ENCODE peak calls at places on chromosomes 13 and 19, in ten cellular contexts. One of them, this sample, is unnamed. For H3K9me3, the result is how much of the 10 kb centered on the place peaks cover.

GRCh38 chr13:111577956-111578595 is 257.6 kb downstream of the TEX29 start:
- DNase-seq in CD8-positive, alpha-beta T cell: no peak
- DNase-seq in CD8-positive, alpha-beta memory T cell: no peak
- DNase-seq in H9: no peak
- DNase-seq in H1: no peak
- DNase-seq in uterus: no peak
- DNase-seq in CD4-positive, CD25-positive, alpha-beta regulatory T cell: no peak
- DNase-seq in CD4-positive, alpha-beta T cell: no peak
- DNase-seq in left ventricle myocardium inferior: no peak
- DNase-seq in gastrocnemius medialis: no peak
- DNase-seq in this sample: no peak

GRCh38 chr13:50800091-50800739 is 43.3 kb downstream of the DLEU7 start:
- DNase-seq in CD8-positive, alpha-beta T cell: no peak
- DNase-seq in CD8-positive, alpha-beta memory T cell: no peak
- DNase-seq in H9: no peak
- DNase-seq in H1: no peak
- DNase-seq in uterus: no peak
- DNase-seq in CD4-positive, CD25-positive, alpha-beta regulatory T cell: no peak
- DNase-seq in CD4-positive, alpha-beta T cell: no peak
- DNase-seq in left ventricle myocardium inferior: no peak
- DNase-seq in gastrocnemius medialis: no peak
- DNase-seq in this sample: no peak

GRCh38 chr13:31890946-31891345 is 140.6 kb upstream of the FRY start:
- DNase-seq in CD8-positive, alpha-beta T cell: no peak
- DNase-seq in CD8-positive, alpha-beta memory T cell: no peak
- DNase-seq in H9: no peak
- DNase-seq in H1: no peak
- DNase-seq in uterus: no peak
- DNase-seq in CD4-positive, CD25-positive, alpha-beta regulatory T cell: no peak
- DNase-seq in CD4-positive, alpha-beta T cell: no peak
- DNase-seq in left ventricle myocardium inferior: no peak
- DNase-seq in gastrocnemius medialis: no peak
- DNase-seq in this sample: no peak

GRCh38 chr13:30108913-30109237 is 198.5 kb downstream of the KATNAL1 start:
- DNase-seq in CD8-positive, alpha-beta T cell: no peak
- DNase-seq in CD8-positive, alpha-beta memory T cell: no peak
- DNase-seq in H9: no peak
- DNase-seq in H1: no peak
- DNase-seq in uterus: no peak
- DNase-seq in CD4-positive, CD25-positive, alpha-beta regulatory T cell: no peak
- DNase-seq in CD4-positive, alpha-beta T cell: no peak
- DNase-seq in left ventricle myocardium inferior: no peak
- DNase-seq in gastrocnemius medialis: no peak
- DNase-seq in this sample: peak

GRCh38 chr13:114088863-114089262 is 43.6 kb downstream of the RASA3 start:
- DNase-seq in CD8-positive, alpha-beta T cell: no peak
- DNase-seq in CD8-positive, alpha-beta memory T cell: no peak
- DNase-seq in H9: no peak
- DNase-seq in H1: no peak
- DNase-seq in uterus: no peak
- DNase-seq in CD4-positive, CD25-positive, alpha-beta regulatory T cell: no peak
- DNase-seq in CD4-positive, alpha-beta T cell: no peak
- DNase-seq in left ventricle myocardium inferior: no peak
- DNase-seq in gastrocnemius medialis: no peak
- DNase-seq in this sample: no peak

GRCh38 chr13:34155931-34156607 is 338.1 kb downstream of the RFC3 start:
- DNase-seq in CD8-positive, alpha-beta T cell: no peak
- DNase-seq in CD8-positive, alpha-beta memory T cell: no peak
- DNase-seq in H9: no peak
- DNase-seq in H1: no peak
- DNase-seq in uterus: no peak
- DNase-seq in CD4-positive, CD25-positive, alpha-beta regulatory T cell: no peak
- DNase-seq in CD4-positive, alpha-beta T cell: no peak
- DNase-seq in left ventricle myocardium inferior: no peak
- DNase-seq in gastrocnemius medialis: no peak
- DNase-seq in this sample: peak

GRCh38 chr13:100561599-100562204 is 26.9 kb downstream of the GGACT start:
- DNase-seq in CD8-positive, alpha-beta T cell: no peak
- DNase-seq in CD8-positive, alpha-beta memory T cell: no peak
- DNase-seq in H9: no peak
- DNase-seq in H1: no peak
- DNase-seq in uterus: no peak
- DNase-seq in CD4-positive, CD25-positive, alpha-beta regulatory T cell: no peak
- DNase-seq in CD4-positive, alpha-beta T cell: no peak
- DNase-seq in left ventricle myocardium inferior: no peak
- DNase-seq in gastrocnemius medialis: no peak
- DNase-seq in this sample: peak

GRCh38 chr19:49987159-49987698 is 26.3 kb upstream of the SIGLEC11 start:
- DNase-seq in CD8-positive, alpha-beta T cell: peak
- DNase-seq in CD8-positive, alpha-beta memory T cell: peak
- DNase-seq in H9: peak
- DNase-seq in H1: peak
- DNase-seq in uterus: peak
- DNase-seq in CD4-positive, CD25-positive, alpha-beta regulatory T cell: peak
- DNase-seq in CD4-positive, alpha-beta T cell: peak
- DNase-seq in left ventricle myocardium inferior: peak
- DNase-seq in gastrocnemius medialis: peak
- DNase-seq in this sample: peak

GRCh38 chr13:97901716-97902115 is 51.8 kb upstream of the IPO5 start:
- DNase-seq in CD8-positive, alpha-beta T cell: no peak
- DNase-seq in CD8-positive, alpha-beta memory T cell: no peak
- DNase-seq in H9: no peak
- DNase-seq in H1: no peak
- DNase-seq in uterus: no peak
- DNase-seq in CD4-positive, CD25-positive, alpha-beta regulatory T cell: no peak
- DNase-seq in CD4-positive, alpha-beta T cell: no peak
- DNase-seq in left ventricle myocardium inferior: no peak
- DNase-seq in gastrocnemius medialis: no peak
- DNase-seq in this sample: no peak

GRCh38 chr19:43674630-43674982 is 4.6 kb upstream of the PLAUR start:
- DNase-seq in CD8-positive, alpha-beta T cell: no peak
- DNase-seq in CD8-positive, alpha-beta memory T cell: no peak
- DNase-seq in H9: no peak
- DNase-seq in H1: no peak
- DNase-seq in uterus: no peak
- DNase-seq in CD4-positive, CD25-positive, alpha-beta regulatory T cell: no peak
- DNase-seq in CD4-positive, alpha-beta T cell: no peak
- DNase-seq in left ventricle myocardium inferior: no peak
- DNase-seq in gastrocnemius medialis: no peak
- DNase-seq in this sample: no peak

GRCh38 chr19:44644391-44645016 is 794 bp downstream of the PVR start:
- DNase-seq in CD8-positive, alpha-beta T cell: no peak
- DNase-seq in CD8-positive, alpha-beta memory T cell: no peak
- DNase-seq in H9: peak
- DNase-seq in H1: peak
- DNase-seq in uterus: no peak
- DNase-seq in CD4-positive, CD25-positive, alpha-beta regulatory T cell: no peak
- DNase-seq in CD4-positive, alpha-beta T cell: no peak
- DNase-seq in left ventricle myocardium inferior: no peak
- DNase-seq in gastrocnemius medialis: peak
- DNase-seq in this sample: peak

GRCh38 chr19:38143847-38144246 is 80.2 kb downstream of the DPF1 start:
- DNase-seq in CD8-positive, alpha-beta T cell: no peak
- DNase-seq in CD8-positive, alpha-beta memory T cell: no peak
- DNase-seq in H9: no peak
- DNase-seq in H1: no peak
- DNase-seq in uterus: no peak
- DNase-seq in CD4-positive, CD25-positive, alpha-beta regulatory T cell: no peak
- DNase-seq in CD4-positive, alpha-beta T cell: no peak
- DNase-seq in left ventricle myocardium inferior: no peak
- DNase-seq in gastrocnemius medialis: no peak
- DNase-seq in this sample: no peak

GRCh38 chr13:29905845-29906244 is 55.4 kb upstream of the UBL3 start:
- DNase-seq in CD8-positive, alpha-beta T cell: no peak
- DNase-seq in CD8-positive, alpha-beta memory T cell: no peak
- DNase-seq in H9: no peak
- DNase-seq in H1: no peak
- DNase-seq in uterus: no peak
- DNase-seq in CD4-positive, CD25-positive, alpha-beta regulatory T cell: no peak
- DNase-seq in CD4-positive, alpha-beta T cell: no peak
- DNase-seq in left ventricle myocardium inferior: no peak
- DNase-seq in gastrocnemius medialis: no peak
- DNase-seq in this sample: peak

DNA sequence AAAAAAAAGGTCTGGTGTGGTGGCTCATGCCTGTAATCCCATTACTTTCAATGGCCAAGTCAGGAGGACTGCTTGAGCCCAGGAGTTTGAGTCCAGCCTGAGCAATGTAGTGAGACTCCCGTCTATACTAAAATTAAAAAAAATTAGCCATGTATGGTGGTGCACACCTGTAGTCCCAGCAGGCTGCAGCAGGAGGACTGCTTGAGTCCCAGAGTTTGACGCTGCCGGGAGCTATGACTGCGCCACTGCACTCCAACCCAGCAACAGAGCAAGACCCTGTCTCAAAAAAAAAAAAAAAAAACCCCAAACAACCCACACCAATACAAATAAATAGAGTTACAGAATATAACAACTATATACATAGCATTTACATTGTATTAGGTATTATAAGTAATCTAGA is 65.7 kb downstream of the MICU2 start:
- DNase-seq in CD8-positive, alpha-beta T cell: no peak
- DNase-seq in CD8-positive, alpha-beta memory T cell: no peak
- DNase-seq in H9: no peak
- DNase-seq in H1: no peak
- DNase-seq in uterus: no peak
- DNase-seq in CD4-positive, CD25-positive, alpha-beta regulatory T cell: no peak
- DNase-seq in CD4-positive, alpha-beta T cell: no peak
- DNase-seq in left ventricle myocardium inferior: no peak
- DNase-seq in gastrocnemius medialis: no peak
- DNase-seq in this sample: no peak
- H3K9me3 ChIP-seq in CD8-positive, alpha-beta T cell: under half
- H3K9me3 ChIP-seq in CD8-positive, alpha-beta memory T cell: under half
- H3K9me3 ChIP-seq in H9: under half
- H3K9me3 ChIP-seq in H1: under half
- H3K9me3 ChIP-seq in uterus: under half
- H3K9me3 ChIP-seq in CD4-positive, CD25-positive, alpha-beta regulatory T cell: under half
- H3K9me3 ChIP-seq in CD4-positive, alpha-beta T cell: under half
- H3K9me3 ChIP-seq in left ventricle myocardium inferior: under half
- H3K9me3 ChIP-seq in gastrocnemius medialis: under half
- H3K9me3 ChIP-seq in this sample: under half

DNA sequence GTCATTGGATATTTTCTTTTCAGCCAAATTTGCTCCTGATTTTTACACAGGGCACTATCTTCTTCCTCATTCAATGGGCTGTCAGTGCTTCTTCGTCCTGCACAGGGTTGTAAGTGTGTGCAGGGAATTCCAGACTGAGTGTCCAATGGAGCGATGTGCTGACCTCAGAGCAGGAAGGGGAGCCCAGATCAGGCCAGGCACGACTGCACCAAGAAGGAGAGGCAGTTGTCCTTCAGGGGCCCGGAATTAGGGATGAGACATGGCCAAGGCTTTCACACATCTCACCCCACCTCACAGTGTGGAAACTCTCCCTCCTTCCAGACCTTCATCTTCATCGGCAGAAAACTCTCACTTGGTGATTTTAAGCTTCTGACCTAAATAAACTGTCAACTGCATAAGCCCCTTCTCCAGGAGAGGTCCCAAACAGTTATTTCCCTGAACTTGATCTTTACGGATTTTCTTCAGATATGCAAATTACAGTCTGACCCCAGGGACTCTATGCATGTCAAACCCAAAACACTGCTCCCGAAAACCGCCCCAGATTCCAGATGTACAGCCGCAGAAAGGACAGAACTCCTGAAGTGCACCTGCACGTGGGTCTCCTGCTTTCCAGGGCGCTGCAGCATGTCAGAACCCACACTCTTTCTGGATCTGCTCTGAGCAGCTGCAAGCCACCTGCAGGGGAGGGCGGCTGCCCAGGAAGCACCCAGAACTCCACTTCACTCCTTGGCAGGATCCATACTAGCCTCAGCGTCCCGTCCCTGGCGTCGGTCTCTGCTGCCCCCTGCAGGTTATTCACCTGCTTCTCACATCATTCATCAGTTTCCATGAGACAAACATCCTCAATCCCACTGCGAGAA is 625 bp upstream of the ZNF20 start:
- DNase-seq in CD8-positive, alpha-beta T cell: peak
- DNase-seq in CD8-positive, alpha-beta memory T cell: peak
- DNase-seq in H9: peak
- DNase-seq in H1: peak
- DNase-seq in uterus: peak
- DNase-seq in CD4-positive, CD25-positive, alpha-beta regulatory T cell: peak
- DNase-seq in CD4-positive, alpha-beta T cell: peak
- DNase-seq in left ventricle myocardium inferior: peak
- DNase-seq in gastrocnemius medialis: peak
- DNase-seq in this sample: peak
- H3K27ac ChIP-seq in CD8-positive, alpha-beta T cell: no peak
- H3K27ac ChIP-seq in CD8-positive, alpha-beta memory T cell: peak
- H3K27ac ChIP-seq in H9: no peak
- H3K27ac ChIP-seq in H1: no peak
- H3K27ac ChIP-seq in uterus: peak
- H3K27ac ChIP-seq in CD4-positive, CD25-positive, alpha-beta regulatory T cell: no peak
- H3K27ac ChIP-seq in CD4-positive, alpha-beta T cell: no peak
- H3K27ac ChIP-seq in left ventricle myocardium inferior: peak
- H3K27ac ChIP-seq in gastrocnemius medialis: peak
- H3K27ac ChIP-seq in this sample: peak

DNA sequence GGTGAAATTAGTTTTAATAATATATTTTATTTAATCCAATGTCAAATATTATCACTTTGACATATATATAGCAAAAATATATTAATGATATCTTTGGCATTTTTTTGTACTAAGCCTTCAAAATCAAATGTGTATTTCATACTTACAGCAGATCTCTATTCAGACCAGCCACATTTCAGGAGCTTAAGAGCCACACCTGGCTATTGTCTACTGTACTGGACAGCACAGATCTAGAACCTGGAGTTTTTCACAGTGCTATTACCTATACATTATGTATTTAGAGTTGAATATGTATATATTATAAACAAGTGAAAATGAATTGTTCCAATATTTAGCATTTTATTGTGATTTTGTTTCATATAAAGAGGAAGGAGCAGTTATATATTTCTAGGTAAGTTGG is 486.3 kb downstream of the DIAPH3 start:
- DNase-seq in CD8-positive, alpha-beta T cell: no peak
- DNase-seq in CD8-positive, alpha-beta memory T cell: no peak
- DNase-seq in H9: no peak
- DNase-seq in H1: no peak
- DNase-seq in uterus: no peak
- DNase-seq in CD4-positive, CD25-positive, alpha-beta regulatory T cell: no peak
- DNase-seq in CD4-positive, alpha-beta T cell: no peak
- DNase-seq in left ventricle myocardium inferior: no peak
- DNase-seq in gastrocnemius medialis: no peak
- DNase-seq in this sample: no peak
- H3K9me3 ChIP-seq in CD8-positive, alpha-beta T cell: under half
- H3K9me3 ChIP-seq in CD8-positive, alpha-beta memory T cell: under half
- H3K9me3 ChIP-seq in H9: under half
- H3K9me3 ChIP-seq in H1: under half
- H3K9me3 ChIP-seq in uterus: under half
- H3K9me3 ChIP-seq in CD4-positive, CD25-positive, alpha-beta regulatory T cell: under half
- H3K9me3 ChIP-seq in CD4-positive, alpha-beta T cell: under half
- H3K9me3 ChIP-seq in left ventricle myocardium inferior: under half
- H3K9me3 ChIP-seq in gastrocnemius medialis: under half
- H3K9me3 ChIP-seq in this sample: under half

GRCh38 chr13:84443463-84443862 is 561.2 kb upstream of the SLITRK1 start:
- DNase-seq in CD8-positive, alpha-beta T cell: no peak
- DNase-seq in CD8-positive, alpha-beta memory T cell: no peak
- DNase-seq in H9: no peak
- DNase-seq in H1: no peak
- DNase-seq in uterus: no peak
- DNase-seq in CD4-positive, CD25-positive, alpha-beta regulatory T cell: no peak
- DNase-seq in CD4-positive, alpha-beta T cell: no peak
- DNase-seq in left ventricle myocardium inferior: no peak
- DNase-seq in gastrocnemius medialis: no peak
- DNase-seq in this sample: no peak

GRCh38 chr13:84445776-84446175 is 563.5 kb upstream of the SLITRK1 start:
- DNase-seq in CD8-positive, alpha-beta T cell: no peak
- DNase-seq in CD8-positive, alpha-beta memory T cell: no peak
- DNase-seq in H9: no peak
- DNase-seq in H1: no peak
- DNase-seq in uterus: no peak
- DNase-seq in CD4-positive, CD25-positive, alpha-beta regulatory T cell: no peak
- DNase-seq in CD4-positive, alpha-beta T cell: no peak
- DNase-seq in left ventricle myocardium inferior: no peak
- DNase-seq in gastrocnemius medialis: no peak
- DNase-seq in this sample: no peak

GRCh38 chr13:84446972-84447700 is 564.9 kb upstream of the SLITRK1 start:
- DNase-seq in CD8-positive, alpha-beta T cell: no peak
- DNase-seq in CD8-positive, alpha-beta memory T cell: no peak
- DNase-seq in H9: no peak
- DNase-seq in H1: peak
- DNase-seq in uterus: no peak
- DNase-seq in CD4-positive, CD25-positive, alpha-beta regulatory T cell: no peak
- DNase-seq in CD4-positive, alpha-beta T cell: no peak
- DNase-seq in left ventricle myocardium inferior: no peak
- DNase-seq in gastrocnemius medialis: no peak
- DNase-seq in this sample: no peak
- H3K27ac ChIP-seq in CD8-positive, alpha-beta T cell: no peak
- H3K27ac ChIP-seq in CD8-positive, alpha-beta memory T cell: no peak
- H3K27ac ChIP-seq in H9: no peak
- H3K27ac ChIP-seq in H1: no peak
- H3K27ac ChIP-seq in uterus: no peak
- H3K27ac ChIP-seq in CD4-positive, CD25-positive, alpha-beta regulatory T cell: no peak
- H3K27ac ChIP-seq in CD4-positive, alpha-beta T cell: no peak
- H3K27ac ChIP-seq in left ventricle myocardium inferior: no peak
- H3K27ac ChIP-seq in gastrocnemius medialis: no peak
- H3K27ac ChIP-seq in this sample: no peak

This sample was measured in small intestine.